ENCODE peak calls at places on chromosomes 16 and 17, in eight cellular contexts. G, S, U, C, O, A, F and Y are unnamed samples.

GRCh38 chr17:29045734-29046133 is 2.8 kb downstream of the PIPOX start:
- DNase-seq in F (no peak), A (no peak), G (no peak), U (no peak), S (no peak), C (no peak), O (no peak), Y (no peak)

GRCh38 chr17:16927641-16928321 is 44.1 kb downstream of the TNFRSF13B start:
- DNase-seq in S (no peak), A (no peak), F (no peak), G (no peak), C (no peak), O (no peak), U (no peak), Y (peak; percentile 34)

GRCh38 chr17:20302191-20302917 is 165.0 kb downstream of the LGALS9B start:
- DNase-seq in O (no peak), A (no peak), U (no peak), F (no peak), G (no peak), S (no peak), C (no peak), Y (no peak)

GRCh38 chr17:48515925-48516900 is 14.6 kb downstream of the HOXB1 start:
- DNase-seq in S (peak; percentile 77), O (no peak), G (no peak), A (no peak), F (no peak), C (no peak), U (no peak), Y (no peak)

GRCh38 chr17:75647061-75647460 is 13.8 kb downstream of the SMIM5 start:
- DNase-seq in F (no peak), S (no peak), C (peak; percentile 59), A (no peak), O (no peak), G (no peak), U (no peak), Y (peak; percentile 28)

GRCh38 chr17:39863918-39864746 is at the start of gene IKZF3:
- DNase-seq in C (peak; percentile 94), U (no peak), S (peak; percentile 91), A (peak; percentile 84), O (peak; percentile 35), G (peak; percentile 81), F (peak; percentile 87), Y (no peak)

GRCh38 chr17:12979826-12980500 is 37.9 kb downstream of the ELAC2 start:
- DNase-seq in F (no peak), A (no peak), O (no peak), C (no peak), G (no peak), S (no peak), U (no peak), Y (no peak)

GRCh38 chr17:79081571-79082276 is 7.1 kb downstream of the ENGASE start:
- DNase-seq in O (no peak), F (no peak), G (no peak), C (peak; percentile 68), A (no peak), U (no peak), S (no peak), Y (no peak)

GRCh38 chr17:5509482-5509881 is 23.1 kb downstream of the MIS12 start:
- DNase-seq in U (no peak), O (no peak), G (no peak), C (no peak), F (no peak), S (no peak), A (no peak), Y (no peak)

GRCh38 chr16:19084879-19085278 is 17.5 kb downstream of the COQ7 start:
- DNase-seq in A (no peak), S (no peak), G (no peak), U (no peak), O (no peak), C (no peak), F (no peak), Y (no peak)

GRCh38 chr16:19088341-19088916 is 21.0 kb downstream of the COQ7 start:
- DNase-seq in S (no peak), F (no peak), A (no peak), O (peak; percentile 64), U (no peak), G (no peak), C (no peak), Y (no peak)

GRCh38 chr16:19085679-19086200 is 18.3 kb downstream of the COQ7 start:
- DNase-seq in U (no peak), G (peak; percentile 64), O (peak; percentile 54), C (no peak), A (peak; percentile 49), S (no peak), F (no peak), Y (no peak)

GRCh38 chr16:19084139-19084538 is 16.7 kb downstream of the COQ7 start:
- DNase-seq in O (no peak), U (no peak), A (no peak), C (no peak), G (no peak), S (no peak), F (no peak), Y (no peak)

GRCh38 chr16:19086322-19087199 is 19.1 kb downstream of the COQ7 start:
- DNase-seq in O (peak; percentile 95), U (peak; percentile 75), C (peak; percentile 98), G (peak; percentile 90), S (peak; percentile 92), F (peak; percentile 96), A (peak; percentile 89), Y (peak; percentile 90)
- TF ChIP-seq POLR2AphosphoS5 in O (peak; percentile 85), U (no peak), C (peak; percentile 16), G (peak; percentile 50), S (no peak), F (no peak), A (no peak), Y (peak; percentile 41)

GRCh38 chr16:57988929-57989328 is 11.5 kb downstream of the ZNF319 start:
- DNase-seq in F (no peak), A (no peak), G (no peak), U (no peak), S (no peak), O (no peak), C (no peak), Y (peak; percentile 65)
- TF ChIP-seq POLR2AphosphoS5 in F (no peak), A (no peak), G (no peak), U (no peak), S (no peak), O (no peak), C (no peak), Y (no peak)

GRCh38 chr17:1495265-1495664 is 2.8 kb upstream of the MYO1C start:
- DNase-seq in S (no peak), O (no peak), F (no peak), C (no peak), A (no peak), G (no peak), U (no peak), Y (peak; percentile 90)
- TF ChIP-seq POLR2AphosphoS5 in S (no peak), O (no peak), F (no peak), C (no peak), A (no peak), G (peak; percentile 64), U (no peak), Y (peak; percentile 46)

GRCh38 chr17:68497885-68498319 is 14.3 kb upstream of the PRKAR1A start:
- DNase-seq in G (peak; percentile 68), U (peak; percentile 52), S (no peak), C (no peak), A (peak; percentile 61), O (no peak), F (no peak), Y (no peak)
- TF ChIP-seq POLR2AphosphoS5 in G (no peak), U (peak; percentile 25), S (no peak), C (no peak), A (peak; percentile 20), O (no peak), F (no peak), Y (no peak)

GRCh38 chr16:65070831-65071230 is 51.0 kb downstream of the CDH11 start:
- DNase-seq in G (peak; percentile 52), A (peak; percentile 26), F (no peak), C (no peak), U (no peak), S (peak; percentile 13), O (peak; percentile 82), Y (peak; percentile 80)

GRCh38 chr16:65069090-65069489 is 52.8 kb downstream of the CDH11 start:
- DNase-seq in S (no peak), C (no peak), O (peak; percentile 28), U (no peak), F (no peak), A (no peak), G (no peak), Y (no peak)

GRCh38 chr16:65069766-65070165 is 52.1 kb downstream of the CDH11 start:
- DNase-seq in U (no peak), C (no peak), S (no peak), O (no peak), A (no peak), F (no peak), G (no peak), Y (no peak)

GRCh38 chr16:65068151-65068740 is 53.6 kb downstream of the CDH11 start:
- DNase-seq in G (no peak), F (no peak), A (no peak), S (peak; percentile 57), C (no peak), U (no peak), O (no peak), Y (no peak)

GRCh38 chr16:65071371-65072311 is 50.2 kb downstream of the CDH11 start:
- DNase-seq in U (no peak), C (no peak), G (peak; percentile 12), F (no peak), A (no peak), S (no peak), O (peak; percentile 4), Y (peak; percentile 80)
- TF ChIP-seq POLR2AphosphoS5 in U (no peak), C (no peak), G (no peak), F (no peak), A (no peak), S (no peak), O (no peak), Y (no peak)

GRCh38 chr16:3618782-3619166 is 7.4 kb upstream of the SLX4 start:
- DNase-seq in C (no peak), S (no peak), F (no peak), G (no peak), U (no peak), A (peak; percentile 24), O (no peak), Y (no peak)
- TF ChIP-seq POLR2AphosphoS5 in C (no peak), S (no peak), F (no peak), G (no peak), U (no peak), A (no peak), O (no peak), Y (no peak)

GRCh38 chr17:3921853-3922319 is 5.6 kb upstream of the P2RX1 start:
- DNase-seq in A (no peak), G (no peak), S (no peak), U (no peak), C (no peak), O (no peak), F (no peak), Y (no peak)

GRCh38 chr17:3923466-3924190 is 7.4 kb upstream of the P2RX1 start:
- DNase-seq in S (no peak), A (no peak), C (no peak), F (no peak), G (no peak), U (no peak), O (no peak), Y (no peak)

GRCh38 chr17:3920940-3921852 is 4.9 kb upstream of the P2RX1 start:
- DNase-seq in C (no peak), O (no peak), A (peak; percentile 72), F (no peak), G (no peak), U (no peak), S (no peak), Y (no peak)

GRCh38 chr17:3924421-3925350 is 8.4 kb upstream of the P2RX1 start:
- DNase-seq in C (no peak), G (peak; percentile 35), O (no peak), S (no peak), A (no peak), U (no peak), F (no peak), Y (peak; percentile 85)

GRCh38 chr17:3922765-3923164 is 6.5 kb upstream of the P2RX1 start:
- DNase-seq in U (no peak), G (no peak), F (no peak), A (no peak), S (no peak), O (no peak), C (no peak), Y (no peak)
- TF ChIP-seq POLR2AphosphoS5 in U (no peak), G (no peak), F (no peak), A (no peak), S (no peak), O (no peak), C (no peak), Y (no peak)